ENCODE peak calls at places on chromosome 12, in five cellular contexts. U is breast epithelium, I is A549, M is H9, H is IMR-90. B is an unnamed sample.
A peak's percentile ranks its signal among the peaks of the same experiment; 100 is the strongest.

GRCh38 chr12:10722905-10723866 is at the start of gene YBX3:
- DNase-seq in I (peak; percentile 88), H (peak; percentile 75), U (peak; percentile 88), M (peak; percentile 82), B (peak; percentile 95)

GRCh38 chr12:2489266-2489665 is 305.5 kb upstream of the FKBP4 start:
- DNase-seq in H (no peak), U (no peak), I (no peak), M (no peak), B (peak; percentile 79)

GRCh38 chr12:44525806-44526654 is 350.1 kb downstream of the NELL2 start:
- DNase-seq in I (no peak), H (no peak), M (no peak), U (no peak), B (peak; percentile 56)

GRCh38 chr12:122847516-122847836 is 12.2 kb downstream of the HIP1R start:
- DNase-seq in H (no peak), M (no peak), I (no peak), U (no peak), B (no peak)

GRCh38 chr12:110818511-110818910 is 28.3 kb upstream of the CCDC63 start:
- DNase-seq in U (no peak), M (no peak), H (no peak), I (no peak), B (no peak)

GRCh38 chr12:69685810-69686209 is 13.3 kb downstream of the BEST3 start:
- DNase-seq in H (peak; percentile 81), I (peak; percentile 27), U (no peak), M (no peak), B (no peak)

GRCh38 chr12:67062193-67062592 is 207.0 kb upstream of the CAND1 start:
- DNase-seq in M (no peak), I (no peak), U (no peak), H (no peak), B (no peak)

GRCh38 chr12:112924986-112925385 is 13.3 kb upstream of the OAS3 start:
- DNase-seq in I (no peak), H (no peak), M (no peak), U (no peak), B (no peak)

GRCh38 chr12:127625372-127625771 is 641.6 kb upstream of the TMEM132C start:
- DNase-seq in I (no peak), M (no peak), H (no peak), U (no peak), B (no peak)

GRCh38 chr12:116806845-116807440 is 68.8 kb downstream of the RNFT2 start:
- DNase-seq in M (no peak), U (no peak), H (peak; percentile 22), I (no peak), B (peak; percentile 31)
- H3K27ac ChIP-seq in M (no peak overlapping the region), U (no peak overlapping the region), H (no peak overlapping the region), I (no peak overlapping the region), B (no peak overlapping the region)

DNA sequence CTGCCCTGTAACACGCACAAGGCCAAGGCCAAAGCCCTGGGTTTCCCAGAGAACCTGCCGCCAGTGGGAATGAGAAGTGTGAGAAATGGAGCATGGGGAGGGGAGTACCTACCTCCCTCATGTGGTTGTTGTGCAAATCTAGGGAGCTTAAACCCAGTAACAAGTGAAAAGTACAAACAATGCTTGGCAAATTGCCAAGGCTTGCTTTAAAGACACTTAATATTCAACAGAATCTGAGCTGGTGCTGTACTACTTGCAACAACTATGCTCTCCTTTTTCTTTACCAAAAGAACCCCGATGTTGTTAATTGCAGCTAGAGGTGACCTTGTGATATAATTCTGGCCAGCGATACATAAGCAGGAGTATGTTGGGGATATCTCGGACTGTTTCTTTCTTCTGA is 208.1 kb downstream of the NUAK1 start:
- DNase-seq in I (no peak), H (no peak), M (no peak), U (no peak), B (no peak)
- H3K4me1 ChIP-seq in I (peaks cover 25% of the 10 kb centered on the region), H (peaks cover 15% of the 10 kb centered on the region), M (peaks cover 3% of the 10 kb centered on the region), U (no peaks in the 10 kb centered on the region), B (peaks cover 3% of the 10 kb centered on the region)

GRCh38 chr12:14387472-14387871 is 22.0 kb downstream of the ATF7IP start:
- DNase-seq in H (no peak), I (no peak), U (no peak), M (no peak), B (no peak)

GRCh38 chr12:14390885-14391530 is 25.5 kb downstream of the ATF7IP start:
- DNase-seq in U (no peak), I (no peak), M (no peak), H (no peak), B (no peak)

GRCh38 chr12:14390449-14390848 is 25.0 kb downstream of the ATF7IP start:
- DNase-seq in H (no peak), M (no peak), I (no peak), U (no peak), B (no peak)

GRCh38 chr12:14379508-14379907 is 14.0 kb downstream of the ATF7IP start:
- DNase-seq in I (no peak), H (no peak), M (no peak), U (no peak), B (no peak)

GRCh38 chr12:14384783-14385638 is 19.5 kb downstream of the ATF7IP start:
- DNase-seq in U (peak; percentile 35), H (peak; percentile 95), I (peak; percentile 91), M (peak; percentile 69), B (peak; percentile 88)
- H3K9me3 ChIP-seq in U (peaks cover 9% of the 10 kb centered on the region), H (no peaks in the 10 kb centered on the region), I (peaks cover 24% of the 10 kb centered on the region), M (no peaks in the 10 kb centered on the region), B (peaks cover 8% of the 10 kb centered on the region)

GRCh38 chr12:12699345-12699744 is 3.4 kb upstream of the GPR19 start:
- DNase-seq in H (no peak), I (no peak), M (no peak), U (no peak), B (no peak)
- H3K27ac ChIP-seq in H (no peak overlapping the region), I (no peak overlapping the region), M (no peak overlapping the region), U (no peak overlapping the region), B (no peak overlapping the region)

DNA sequence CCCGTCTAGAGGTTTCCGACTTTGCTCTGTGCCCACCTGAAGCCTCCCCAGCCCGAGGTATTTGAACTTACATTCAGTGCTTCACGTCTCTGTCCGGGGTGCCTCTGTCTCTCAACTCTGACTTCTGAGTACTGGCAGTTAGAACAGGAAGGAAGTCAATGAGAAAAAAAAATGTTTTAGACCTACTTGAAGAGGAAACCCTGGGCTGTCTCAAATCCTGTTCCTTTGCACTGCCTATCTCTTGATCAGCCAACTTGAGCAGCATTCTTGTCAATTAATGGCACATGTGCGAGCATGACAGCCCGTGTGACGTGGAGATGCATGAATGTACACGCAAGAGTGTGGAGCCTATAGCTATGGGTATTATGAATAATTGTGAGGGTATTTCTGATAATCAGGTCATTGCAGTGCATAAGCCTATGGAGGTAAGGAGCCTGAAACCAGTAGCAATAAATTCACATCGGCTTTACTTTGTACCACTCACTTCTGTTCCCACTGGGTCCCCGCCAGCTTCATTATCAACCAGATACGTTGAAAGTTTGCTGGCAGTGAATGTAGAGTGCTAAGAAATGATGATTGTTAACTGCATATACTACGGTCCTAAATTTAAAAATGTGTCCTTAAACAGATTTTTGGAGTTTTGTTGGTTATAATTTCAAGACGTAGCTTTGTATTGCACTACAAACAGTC is at the start of gene ARHGDIB:
- DNase-seq in M (no peak), H (no peak), I (no peak), U (peak; percentile 39), B (no peak)
- H3K4me1 ChIP-seq in M (peaks cover 3% of the 10 kb centered on the region), H (peaks cover 3% of the 10 kb centered on the region), I (peaks cover 8% of the 10 kb centered on the region), U (no peaks in the 10 kb centered on the region), B (no peaks in the 10 kb centered on the region)

DNA sequence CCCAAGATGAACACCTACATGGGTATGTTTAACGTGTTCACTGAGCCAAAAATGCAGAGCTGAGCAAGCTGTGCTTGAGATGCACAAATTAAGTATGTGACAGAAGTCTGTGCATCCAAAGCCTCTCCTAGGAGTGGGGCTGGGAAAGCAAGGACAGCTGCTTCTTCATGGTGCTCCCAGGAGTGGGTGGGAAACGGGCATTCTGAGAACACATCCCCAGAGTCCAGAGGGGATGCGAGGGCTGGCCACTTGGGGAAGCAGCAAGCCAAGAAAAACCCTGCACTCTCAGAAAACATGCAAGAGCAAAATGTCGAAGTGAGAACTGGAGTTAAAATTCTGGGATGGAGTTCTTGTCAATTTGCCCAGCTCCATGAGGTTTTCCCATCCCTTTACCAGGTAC is 414.3 kb downstream of the BCAT1 start:
- DNase-seq in H (no peak), U (no peak), M (no peak), I (no peak), B (peak; percentile 57)
- H3K9me3 ChIP-seq in H (no peaks in the 10 kb centered on the region), U (no peaks in the 10 kb centered on the region), M (no peaks in the 10 kb centered on the region), I (no peaks in the 10 kb centered on the region), B (no peaks in the 10 kb centered on the region)

GRCh38 chr12:108414021-108414420 is 74.9 kb upstream of the CMKLR1 start:
- DNase-seq in M (no peak), I (no peak), U (no peak), H (no peak), B (no peak)

DNA sequence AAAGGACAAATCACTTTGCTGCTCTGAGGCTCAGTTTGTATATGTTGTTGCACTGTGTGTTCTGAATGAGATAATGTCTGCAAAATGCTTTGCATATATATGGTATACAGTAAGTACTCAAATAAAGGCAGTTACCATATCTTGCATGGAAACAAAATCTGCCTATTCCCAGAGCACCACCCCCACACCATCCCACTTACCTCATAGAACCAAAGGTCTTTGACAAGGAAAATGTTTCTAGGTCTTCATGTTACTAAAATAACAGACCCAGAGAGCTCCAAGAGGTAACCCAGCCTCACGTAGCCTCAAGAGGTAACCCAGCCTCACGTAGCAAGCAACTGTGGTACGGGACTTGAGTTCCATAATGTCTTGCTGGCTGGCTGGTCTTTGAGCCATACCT is 71.6 kb upstream of the CMKLR1 start:
- DNase-seq in M (no peak), H (no peak), I (no peak), U (no peak), B (no peak)
- H3K27ac ChIP-seq in M (no peak overlapping the region), H (no peak overlapping the region), I (no peak overlapping the region), U (no peak overlapping the region), B (no peak overlapping the region)